ENCODE peak calls at places on chromosomes 2 and 18, in five cellular contexts. One of them, this sample, is unnamed.

GRCh38 chr18:48829443-48830149 is 121.2 kb downstream of the SMAD7 start:
- DNase-seq in HepG2: no peak
- DNase-seq in NCI-H1417: peak
- DNase-seq in upper lobe of right lung: peak
- DNase-seq in ACHN: no peak
- DNase-seq in this sample: no peak

GRCh38 chr2:169828141-169828811 is 1.0 kb downstream of the UBR3 start:
- DNase-seq in upper lobe of right lung: no peak
- DNase-seq in NCI-H1417: peak
- DNase-seq in HepG2: peak
- DNase-seq in ACHN: peak
- DNase-seq in this sample: no peak

GRCh38 chr2:70670202-70670601 is 97.8 kb downstream of the ADD2 start:
- DNase-seq in upper lobe of right lung: no peak
- DNase-seq in NCI-H1417: no peak
- DNase-seq in HepG2: no peak
- DNase-seq in ACHN: no peak
- DNase-seq in this sample: no peak

GRCh38 chr18:61991201-61991600 is 98.4 kb upstream of the RNF152 start:
- DNase-seq in NCI-H1417: no peak
- DNase-seq in upper lobe of right lung: no peak
- DNase-seq in HepG2: no peak
- DNase-seq in ACHN: no peak
- DNase-seq in this sample: no peak

GRCh38 chr2:36476411-36476810 is 120.8 kb downstream of the CRIM1 start:
- DNase-seq in HepG2: no peak
- DNase-seq in NCI-H1417: no peak
- DNase-seq in upper lobe of right lung: no peak
- DNase-seq in ACHN: peak
- DNase-seq in this sample: no peak

GRCh38 chr18:74519320-74520095 is 14.8 kb upstream of the CNDP1 start:
- DNase-seq in NCI-H1417: no peak
- DNase-seq in HepG2: no peak
- DNase-seq in ACHN: no peak
- DNase-seq in upper lobe of right lung: peak
- DNase-seq in this sample: no peak

GRCh38 chr2:9739508-9739907 is 103.8 kb upstream of the TAF1B start:
- DNase-seq in ACHN: no peak
- DNase-seq in NCI-H1417: no peak
- DNase-seq in HepG2: no peak
- DNase-seq in upper lobe of right lung: peak
- DNase-seq in this sample: peak

GRCh38 chr18:21053127-21053526 is 58.5 kb downstream of the ROCK1 start:
- DNase-seq in upper lobe of right lung: no peak
- DNase-seq in NCI-H1417: no peak
- DNase-seq in HepG2: peak
- DNase-seq in ACHN: no peak
- DNase-seq in this sample: no peak

GRCh38 chr2:165251361-165251760 is 12.1 kb downstream of the SCN2A start:
- DNase-seq in upper lobe of right lung: no peak
- DNase-seq in ACHN: no peak
- DNase-seq in HepG2: no peak
- DNase-seq in NCI-H1417: no peak
- DNase-seq in this sample: no peak

GRCh38 chr18:25326231-25327042 is 25.5 kb downstream of the ZNF521 start:
- DNase-seq in ACHN: no peak
- DNase-seq in HepG2: no peak
- DNase-seq in upper lobe of right lung: no peak
- DNase-seq in NCI-H1417: no peak
- DNase-seq in this sample: no peak

GRCh38 chr2:62596061-62596658 is 90.2 kb upstream of the TMEM17 start:
- DNase-seq in ACHN: peak
- DNase-seq in HepG2: no peak
- DNase-seq in upper lobe of right lung: no peak
- DNase-seq in NCI-H1417: no peak
- DNase-seq in this sample: no peak

GRCh38 chr2:95374916-95375471 is 27.5 kb upstream of the FAHD2A start:
- DNase-seq in ACHN: no peak
- DNase-seq in HepG2: no peak
- DNase-seq in NCI-H1417: no peak
- DNase-seq in upper lobe of right lung: peak
- DNase-seq in this sample: no peak

GRCh38 chr2:203510941-203511305 is 24.2 kb downstream of the RAPH1 start:
- DNase-seq in NCI-H1417: no peak
- DNase-seq in ACHN: no peak
- DNase-seq in upper lobe of right lung: no peak
- DNase-seq in HepG2: no peak
- DNase-seq in this sample: no peak

GRCh38 chr2:72678036-72678435 is 147.8 kb downstream of the EXOC6B start:
- DNase-seq in NCI-H1417: no peak
- DNase-seq in upper lobe of right lung: no peak
- DNase-seq in ACHN: no peak
- DNase-seq in HepG2: no peak
- DNase-seq in this sample: no peak

GRCh38 chr2:173159794-173160463 is 84.3 kb downstream of the MAP3K20 start:
- DNase-seq in ACHN: peak
- DNase-seq in HepG2: peak
- DNase-seq in upper lobe of right lung: peak
- DNase-seq in NCI-H1417: no peak
- DNase-seq in this sample: no peak

GRCh38 chr2:54081574-54081973 is 33.8 kb upstream of the ACYP2 start:
- DNase-seq in upper lobe of right lung: no peak
- DNase-seq in NCI-H1417: no peak
- DNase-seq in ACHN: no peak
- DNase-seq in HepG2: no peak
- DNase-seq in this sample: no peak

GRCh38 chr2:15945909-15946705 is 5.8 kb downstream of the MYCN start:
- DNase-seq in ACHN: no peak
- DNase-seq in HepG2: no peak
- DNase-seq in NCI-H1417: no peak
- DNase-seq in upper lobe of right lung: no peak
- DNase-seq in this sample: no peak

GRCh38 chr2:231361701-231362588 is 33.6 kb upstream of the B3GNT7 start:
- DNase-seq in ACHN: no peak
- DNase-seq in NCI-H1417: no peak
- DNase-seq in HepG2: no peak
- DNase-seq in upper lobe of right lung: peak
- DNase-seq in this sample: no peak

GRCh38 chr2:62119313-62119969 is 76.5 kb upstream of the B3GNT2 start:
- DNase-seq in NCI-H1417: no peak
- DNase-seq in HepG2: no peak
- DNase-seq in ACHN: no peak
- DNase-seq in upper lobe of right lung: no peak
- DNase-seq in this sample: no peak